ENCODE peak calls at places on chromosomes 3 and 15, in nine cellular contexts. One of them, this sample, is unnamed.
A peak's percentile ranks its signal among the peaks of the same experiment; 100 is the strongest.

GRCh38 chr3:100899440-100900091 is 93.7 kb downstream of the ABI3BP start:
- DNase-seq in mesothelial cell of epicardium: no peak
- DNase-seq in spleen: no peak
- DNase-seq in psoas muscle: no peak
- DNase-seq in PC-3: peak; percentile 89
- DNase-seq in suprapubic skin: no peak
- DNase-seq in BE2C: no peak
- DNase-seq in fibroblast of lung: no peak
- DNase-seq in WERI-Rb-1: no peak
- DNase-seq in this sample: no peak

GRCh38 chr3:77746892-77747291 is 707.0 kb downstream of the ROBO2 start:
- DNase-seq in mesothelial cell of epicardium: no peak
- DNase-seq in spleen: no peak
- DNase-seq in psoas muscle: no peak
- DNase-seq in PC-3: no peak
- DNase-seq in suprapubic skin: no peak
- DNase-seq in BE2C: no peak
- DNase-seq in fibroblast of lung: no peak
- DNase-seq in WERI-Rb-1: no peak
- DNase-seq in this sample: no peak

GRCh38 chr3:172096881-172097420 is 57.6 kb downstream of the FNDC3B start:
- DNase-seq in mesothelial cell of epicardium: no peak
- DNase-seq in spleen: no peak
- DNase-seq in psoas muscle: no peak
- DNase-seq in PC-3: peak; percentile 88
- DNase-seq in suprapubic skin: no peak
- DNase-seq in BE2C: no peak
- DNase-seq in fibroblast of lung: peak; percentile 74
- DNase-seq in WERI-Rb-1: no peak
- DNase-seq in this sample: no peak

GRCh38 chr3:27556854-27557253 is 72.7 kb upstream of the SLC4A7 start:
- DNase-seq in mesothelial cell of epicardium: no peak
- DNase-seq in spleen: no peak
- DNase-seq in psoas muscle: no peak
- DNase-seq in PC-3: peak; percentile 37
- DNase-seq in suprapubic skin: no peak
- DNase-seq in BE2C: no peak
- DNase-seq in fibroblast of lung: peak; percentile 74
- DNase-seq in WERI-Rb-1: no peak
- DNase-seq in this sample: no peak

GRCh38 chr15:63465104-63465503 is 39.3 kb upstream of the USP3 start:
- DNase-seq in mesothelial cell of epicardium: no peak
- DNase-seq in spleen: no peak
- DNase-seq in psoas muscle: no peak
- DNase-seq in PC-3: peak; percentile 45
- DNase-seq in suprapubic skin: no peak
- DNase-seq in BE2C: no peak
- DNase-seq in fibroblast of lung: peak; percentile 83
- DNase-seq in WERI-Rb-1: no peak
- DNase-seq in this sample: no peak

GRCh38 chr3:5304789-5305680 is 117.5 kb downstream of the EDEM1 start:
- DNase-seq in mesothelial cell of epicardium: peak; percentile 58
- DNase-seq in spleen: no peak
- DNase-seq in psoas muscle: no peak
- DNase-seq in PC-3: peak; percentile 84
- DNase-seq in suprapubic skin: no peak
- DNase-seq in BE2C: peak; percentile 32
- DNase-seq in fibroblast of lung: peak; percentile 20
- DNase-seq in WERI-Rb-1: peak; percentile 58
- DNase-seq in this sample: no peak

GRCh38 chr3:132033471-132033870 is 1.3 kb downstream of the CPNE4 start:
- DNase-seq in mesothelial cell of epicardium: no peak
- DNase-seq in spleen: no peak
- DNase-seq in psoas muscle: no peak
- DNase-seq in PC-3: no peak
- DNase-seq in suprapubic skin: no peak
- DNase-seq in BE2C: no peak
- DNase-seq in fibroblast of lung: no peak
- DNase-seq in WERI-Rb-1: no peak
- DNase-seq in this sample: no peak

GRCh38 chr3:15847239-15847638 is 49.5 kb upstream of the ANKRD28 start:
- DNase-seq in mesothelial cell of epicardium: no peak
- DNase-seq in spleen: no peak
- DNase-seq in psoas muscle: no peak
- DNase-seq in PC-3: no peak
- DNase-seq in suprapubic skin: no peak
- DNase-seq in BE2C: no peak
- DNase-seq in fibroblast of lung: no peak
- DNase-seq in WERI-Rb-1: no peak
- DNase-seq in this sample: no peak

GRCh38 chr3:191987951-191988350 is 527.0 kb downstream of the PYDC2 start:
- DNase-seq in mesothelial cell of epicardium: no peak
- DNase-seq in spleen: no peak
- DNase-seq in psoas muscle: no peak
- DNase-seq in PC-3: no peak
- DNase-seq in suprapubic skin: no peak
- DNase-seq in BE2C: no peak
- DNase-seq in fibroblast of lung: no peak
- DNase-seq in WERI-Rb-1: no peak
- DNase-seq in this sample: no peak

GRCh38 chr15:88658070-88658965 is 19.5 kb downstream of the ISG20 start:
- DNase-seq in mesothelial cell of epicardium: peak; percentile 28
- DNase-seq in spleen: peak; percentile 77
- DNase-seq in psoas muscle: no peak
- DNase-seq in PC-3: no peak
- DNase-seq in suprapubic skin: peak; percentile 55
- DNase-seq in BE2C: no peak
- DNase-seq in fibroblast of lung: no peak
- DNase-seq in WERI-Rb-1: no peak
- DNase-seq in this sample: no peak

GRCh38 chr3:152285509-152285908 is 16.8 kb downstream of the MBNL1 start:
- DNase-seq in mesothelial cell of epicardium: no peak
- DNase-seq in spleen: no peak
- DNase-seq in psoas muscle: no peak
- DNase-seq in PC-3: no peak
- DNase-seq in suprapubic skin: no peak
- DNase-seq in BE2C: no peak
- DNase-seq in fibroblast of lung: no peak
- DNase-seq in WERI-Rb-1: no peak
- DNase-seq in this sample: no peak

GRCh38 chr3:27939940-27940339 is 217.8 kb upstream of the EOMES start:
- DNase-seq in mesothelial cell of epicardium: no peak
- DNase-seq in spleen: no peak
- DNase-seq in psoas muscle: no peak
- DNase-seq in PC-3: no peak
- DNase-seq in suprapubic skin: no peak
- DNase-seq in BE2C: no peak
- DNase-seq in fibroblast of lung: peak; percentile 28
- DNase-seq in WERI-Rb-1: no peak
- DNase-seq in this sample: no peak

GRCh38 chr15:29440541-29440940 is 170.9 kb upstream of the NSMCE3 start:
- DNase-seq in mesothelial cell of epicardium: no peak
- DNase-seq in spleen: no peak
- DNase-seq in psoas muscle: no peak
- DNase-seq in PC-3: no peak
- DNase-seq in suprapubic skin: peak; percentile 38
- DNase-seq in BE2C: no peak
- DNase-seq in fibroblast of lung: no peak
- DNase-seq in WERI-Rb-1: no peak
- DNase-seq in this sample: no peak

GRCh38 chr3:81666502-81667121 is 94.8 kb downstream of the GBE1 start:
- DNase-seq in mesothelial cell of epicardium: no peak
- DNase-seq in spleen: no peak
- DNase-seq in psoas muscle: no peak
- DNase-seq in PC-3: peak; percentile 51
- DNase-seq in suprapubic skin: no peak
- DNase-seq in BE2C: no peak
- DNase-seq in fibroblast of lung: peak; percentile 64
- DNase-seq in WERI-Rb-1: no peak
- DNase-seq in this sample: no peak

GRCh38 chr15:52171807-52172206 is 19.4 kb downstream of the GNB5 start:
- DNase-seq in mesothelial cell of epicardium: no peak
- DNase-seq in spleen: no peak
- DNase-seq in psoas muscle: no peak
- DNase-seq in PC-3: no peak
- DNase-seq in suprapubic skin: no peak
- DNase-seq in BE2C: no peak
- DNase-seq in fibroblast of lung: no peak
- DNase-seq in WERI-Rb-1: no peak
- DNase-seq in this sample: no peak

GRCh38 chr15:52172869-52173268 is 18.3 kb downstream of the GNB5 start:
- DNase-seq in mesothelial cell of epicardium: no peak
- DNase-seq in spleen: no peak
- DNase-seq in psoas muscle: no peak
- DNase-seq in PC-3: no peak
- DNase-seq in suprapubic skin: no peak
- DNase-seq in BE2C: no peak
- DNase-seq in fibroblast of lung: no peak
- DNase-seq in WERI-Rb-1: no peak
- DNase-seq in this sample: no peak

DNA sequence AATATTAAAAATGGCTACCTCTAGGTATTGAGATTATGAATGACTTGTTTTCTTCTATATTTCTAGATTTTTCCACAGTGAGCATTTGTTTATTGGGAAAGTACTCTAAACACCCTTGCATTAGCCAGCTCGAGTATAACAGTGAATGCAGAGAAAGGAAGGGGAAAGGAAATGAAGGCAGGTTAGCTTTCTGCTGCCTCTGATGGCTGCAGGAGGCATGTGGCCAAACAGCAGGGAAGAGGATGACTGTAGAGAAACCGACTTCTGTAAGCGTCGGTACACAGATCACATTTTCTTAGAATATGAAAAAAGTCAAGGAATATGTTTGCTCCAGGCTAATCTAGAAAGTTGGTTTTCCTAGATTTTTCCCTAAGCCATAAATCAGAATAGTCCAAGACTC is 19.8 kb downstream of the GNB5 start:
- DNase-seq in mesothelial cell of epicardium: no peak
- DNase-seq in spleen: no peak
- DNase-seq in psoas muscle: no peak
- DNase-seq in PC-3: no peak
- DNase-seq in suprapubic skin: no peak
- DNase-seq in BE2C: no peak
- DNase-seq in fibroblast of lung: no peak
- DNase-seq in WERI-Rb-1: no peak
- DNase-seq in this sample: peak; percentile 16
- TF ChIP-seq CTCF in mesothelial cell of epicardium: no peak
- TF ChIP-seq CTCF in spleen: no peak
- TF ChIP-seq CTCF in psoas muscle: no peak
- TF ChIP-seq CTCF in PC-3: no peak
- TF ChIP-seq CTCF in suprapubic skin: no peak
- TF ChIP-seq CTCF in BE2C: no peak
- TF ChIP-seq CTCF in fibroblast of lung: no peak
- TF ChIP-seq CTCF in WERI-Rb-1: no peak
- TF ChIP-seq CTCF in this sample: peak; percentile 21

DNA sequence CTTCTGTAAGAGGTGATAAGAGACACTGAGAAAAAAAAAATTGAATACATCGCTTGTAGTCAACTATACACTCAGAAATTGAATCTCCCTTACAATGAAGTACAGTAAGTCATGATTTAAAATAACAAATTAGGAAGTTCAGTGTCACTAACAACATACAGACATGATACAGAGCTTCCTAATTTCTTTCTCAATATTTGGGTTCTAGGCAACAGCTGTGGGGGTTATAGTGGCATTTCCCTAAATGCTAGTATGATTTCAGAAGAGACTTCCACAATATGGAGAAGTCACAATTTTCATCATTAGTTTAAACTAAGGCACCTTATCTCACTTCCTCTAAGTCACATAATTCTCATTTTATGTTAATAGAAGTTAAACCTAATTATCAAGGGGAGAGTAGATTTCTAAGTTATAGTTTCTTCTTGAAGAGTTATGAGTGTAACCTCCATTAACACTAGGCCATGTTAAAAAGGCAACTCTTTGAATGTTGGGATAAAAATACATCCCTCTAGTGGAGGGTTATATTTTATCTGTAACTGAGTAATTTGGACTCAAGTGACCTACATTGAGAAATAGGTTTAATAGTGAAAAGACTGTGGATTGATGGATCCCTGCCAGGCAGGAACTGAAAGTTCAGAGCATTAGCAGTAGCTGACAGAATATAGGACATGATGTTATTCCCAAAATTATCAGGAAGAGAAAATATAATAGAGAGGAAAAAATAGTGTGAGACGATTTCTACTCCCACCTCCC is 286.0 kb upstream of the SUCLG2 start:
- DNase-seq in mesothelial cell of epicardium: no peak
- DNase-seq in spleen: no peak
- DNase-seq in psoas muscle: no peak
- DNase-seq in PC-3: peak; percentile 16
- DNase-seq in suprapubic skin: no peak
- DNase-seq in BE2C: no peak
- DNase-seq in fibroblast of lung: peak; percentile 7
- DNase-seq in WERI-Rb-1: no peak
- DNase-seq in this sample: no peak
- TF ChIP-seq CTCF in mesothelial cell of epicardium: no peak
- TF ChIP-seq CTCF in spleen: no peak
- TF ChIP-seq CTCF in psoas muscle: no peak
- TF ChIP-seq CTCF in PC-3: peak; percentile 25
- TF ChIP-seq CTCF in suprapubic skin: no peak
- TF ChIP-seq CTCF in BE2C: no peak
- TF ChIP-seq CTCF in fibroblast of lung: no peak
- TF ChIP-seq CTCF in WERI-Rb-1: no peak
- TF ChIP-seq CTCF in this sample: peak; percentile 42

GRCh38 chr3:981156-981555 is 111.7 kb upstream of the CNTN6 start:
- DNase-seq in mesothelial cell of epicardium: no peak
- DNase-seq in spleen: no peak
- DNase-seq in psoas muscle: no peak
- DNase-seq in PC-3: no peak
- DNase-seq in suprapubic skin: no peak
- DNase-seq in BE2C: no peak
- DNase-seq in fibroblast of lung: no peak
- DNase-seq in WERI-Rb-1: no peak
- DNase-seq in this sample: no peak

DNA sequence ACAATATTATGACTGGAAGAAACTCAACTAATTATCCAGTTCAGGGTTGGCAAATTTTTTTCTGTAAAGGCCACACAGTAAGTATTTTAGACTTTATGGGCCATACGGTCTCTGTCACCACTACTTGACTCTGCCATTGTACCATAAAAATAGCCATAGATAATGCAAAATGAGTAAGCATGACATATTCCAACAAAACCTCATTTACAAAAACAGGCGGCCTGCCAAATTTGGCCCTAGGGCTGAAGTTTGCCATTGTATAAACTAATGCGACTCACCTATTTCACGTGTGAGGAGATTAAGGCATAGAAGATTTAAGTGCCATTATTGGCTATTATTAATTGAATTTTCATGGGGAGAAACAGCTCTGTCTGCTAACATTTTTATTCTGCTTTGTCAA is 116.8 kb upstream of the CNTN6 start:
- DNase-seq in mesothelial cell of epicardium: no peak
- DNase-seq in spleen: no peak
- DNase-seq in psoas muscle: no peak
- DNase-seq in PC-3: peak; percentile 5
- DNase-seq in suprapubic skin: no peak
- DNase-seq in BE2C: no peak
- DNase-seq in fibroblast of lung: no peak
- DNase-seq in WERI-Rb-1: no peak
- DNase-seq in this sample: no peak
- TF ChIP-seq CTCF in mesothelial cell of epicardium: no peak
- TF ChIP-seq CTCF in spleen: no peak
- TF ChIP-seq CTCF in psoas muscle: no peak
- TF ChIP-seq CTCF in PC-3: no peak
- TF ChIP-seq CTCF in suprapubic skin: no peak
- TF ChIP-seq CTCF in BE2C: no peak
- TF ChIP-seq CTCF in fibroblast of lung: no peak
- TF ChIP-seq CTCF in WERI-Rb-1: no peak
- TF ChIP-seq CTCF in this sample: no peak

GRCh38 chr15:31325976-31326728 is 483 bp upstream of the KLF13 start:
- DNase-seq in mesothelial cell of epicardium: peak; percentile 99
- DNase-seq in spleen: peak; percentile 100
- DNase-seq in psoas muscle: peak; percentile 100
- DNase-seq in PC-3: peak; percentile 97
- DNase-seq in suprapubic skin: peak; percentile 99
- DNase-seq in BE2C: peak; percentile 99
- DNase-seq in fibroblast of lung: peak; percentile 97
- DNase-seq in WERI-Rb-1: peak; percentile 97
- DNase-seq in this sample: peak; percentile 100
- TF ChIP-seq CTCF in mesothelial cell of epicardium: no peak
- TF ChIP-seq CTCF in spleen: peak; percentile 8
- TF ChIP-seq CTCF in psoas muscle: no peak
- TF ChIP-seq CTCF in PC-3: no peak
- TF ChIP-seq CTCF in suprapubic skin: no peak
- TF ChIP-seq CTCF in BE2C: no peak
- TF ChIP-seq CTCF in fibroblast of lung: no peak
- TF ChIP-seq CTCF in WERI-Rb-1: no peak
- TF ChIP-seq CTCF in this sample: no peak